ENCODE peak calls at places on chromosomes 6 and 20, in eight cellular contexts. Q, L, T, A, X, M, Z and H are unnamed samples.

GRCh38 chr6:126773122-126773805 is 345.2 kb upstream of the RSPO3 start:
- DNase-seq in Q (no peak), M (no peak), X (no peak), Z (no peak), T (no peak), A (no peak), L (no peak), H (no peak)

GRCh38 chr6:28240517-28240916 is 11.6 kb downstream of the ZKSCAN4 start:
- DNase-seq in Q (no peak), M (no peak), X (peak), T (no peak), Z (no peak), L (no peak), A (no peak), H (no peak)

GRCh38 chr6:161080263-161080970 is 88.8 kb downstream of the MAP3K4 start:
- DNase-seq in X (no peak), M (no peak), Z (no peak), L (peak), Q (no peak), T (no peak), A (no peak), H (no peak)

GRCh38 chr6:36493859-36494258 is 51.1 kb downstream of the KCTD20 start:
- DNase-seq in Z (no peak), A (no peak), X (no peak), Q (no peak), M (no peak), T (no peak), L (peak), H (no peak)

GRCh38 chr6:110537208-110538123 is 61.1 kb upstream of the SLC22A16 start:
- DNase-seq in M (no peak), L (peak), A (no peak), X (peak), Z (no peak), Q (no peak), T (peak), H (peak)

GRCh38 chr6:148441454-148441911 is 98.8 kb downstream of the SASH1 start:
- DNase-seq in L (peak), A (no peak), Z (no peak), M (no peak), X (peak), Q (no peak), T (peak), H (no peak)

GRCh38 chr20:59752101-59752586 is 147.8 kb downstream of the PHACTR3 start:
- DNase-seq in Q (peak), Z (peak), X (no peak), T (no peak), A (no peak), L (no peak), M (no peak), H (no peak)

GRCh38 chr6:146881228-146882181 is 282.7 kb downstream of the ADGB start:
- DNase-seq in T (no peak), M (no peak), Z (no peak), A (no peak), Q (no peak), L (peak), X (peak), H (no peak)

GRCh38 chr6:36958775-36959554 is 4.4 kb downstream of the PI16 start:
- DNase-seq in T (no peak), A (no peak), M (no peak), Z (no peak), X (no peak), Q (no peak), L (no peak), H (no peak)

GRCh38 chr6:41503841-41504525 is 42.2 kb upstream of the FOXP4 start:
- DNase-seq in T (no peak), M (peak), A (no peak), Q (no peak), X (peak), L (peak), Z (peak), H (no peak)

GRCh38 chr6:144266091-144266649 is 19.0 kb upstream of the UTRN start:
- DNase-seq in A (peak), M (peak), Z (no peak), L (peak), Q (peak), X (peak), T (no peak), H (peak)

GRCh38 chr6:104705095-104705707 is 154.5 kb downstream of the HACE1 start:
- DNase-seq in Q (peak), Z (peak), L (peak), X (peak), A (no peak), T (no peak), M (no peak), H (no peak)

GRCh38 chr6:21595265-21595950 is 1.9 kb downstream of the SOX4 start:
- DNase-seq in X (no peak), L (peak), Q (peak), T (no peak), Z (peak), M (peak), A (peak), H (peak)

GRCh38 chr6:5701086-5701661 is 305.6 kb downstream of the NRN1 start:
- DNase-seq in Z (no peak), M (no peak), L (no peak), X (no peak), Q (peak), T (no peak), A (no peak), H (no peak)

GRCh38 chr20:49846206-49846807 is 33.7 kb downstream of the SLC9A8 start:
- DNase-seq in Q (no peak), T (peak), X (peak), L (peak), A (peak), M (no peak), Z (peak), H (peak)

GRCh38 chr6:130632288-130632687 is 194.9 kb upstream of the SMLR1 start:
- DNase-seq in Z (no peak), X (no peak), M (no peak), L (no peak), T (no peak), A (no peak), Q (no peak), H (no peak)

GRCh38 chr20:38034108-38034649 is 633 bp downstream of the RPRD1B start:
- DNase-seq in Q (no peak), T (no peak), Z (no peak), X (no peak), M (no peak), L (no peak), A (no peak), H (peak)

DNA sequence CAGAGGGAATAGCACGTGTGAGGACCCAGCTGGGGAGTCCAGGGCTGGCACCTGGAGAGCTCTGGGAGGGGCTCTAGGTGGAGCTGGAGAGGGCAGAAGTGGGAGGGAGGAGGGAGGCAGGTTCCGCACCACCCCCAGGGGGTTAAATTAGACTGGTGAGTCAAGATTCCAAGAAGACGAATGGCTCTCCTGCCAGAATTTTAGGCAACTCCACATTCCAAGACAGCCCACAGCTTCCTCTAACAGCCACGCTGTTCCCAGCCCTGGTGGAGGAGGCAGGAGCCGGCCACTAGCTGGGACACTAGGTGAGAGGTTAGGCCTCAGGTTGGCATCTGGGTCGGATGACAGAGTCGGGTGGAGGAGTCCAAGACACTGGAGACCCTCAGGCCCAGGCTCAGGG is 60.2 kb downstream of the TFAP2C start:
- DNase-seq in M (peak), X (no peak), A (no peak), Q (no peak), Z (no peak), T (peak), L (peak), H (no peak)
- TF ChIP-seq CTCF in M (no peak), X (no peak), A (no peak), Q (no peak), Z (no peak), T (no peak), L (no peak), H (no peak)

DNA sequence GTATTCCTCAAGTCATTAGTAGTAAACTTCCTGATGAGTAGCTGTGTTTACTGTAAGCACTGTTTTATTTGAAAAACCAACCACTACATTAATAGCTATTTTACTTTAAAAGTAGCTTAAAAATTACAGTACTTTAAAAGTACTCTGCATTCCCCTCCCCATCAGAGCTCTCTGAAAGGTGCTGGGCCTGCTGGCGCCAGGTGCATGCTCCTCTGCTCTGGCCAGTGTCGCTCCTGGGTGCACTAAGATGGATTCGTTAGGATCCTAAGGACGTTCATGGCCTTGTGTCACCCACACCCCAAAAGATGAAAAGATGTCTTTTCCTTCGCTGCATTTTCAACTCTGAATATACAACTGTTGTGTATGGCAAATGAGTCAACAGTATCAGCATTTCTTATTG is 43.9 kb upstream of the KIF25 start:
- DNase-seq in M (no peak), Z (no peak), A (no peak), T (no peak), Q (no peak), L (no peak), X (no peak), H (no peak)
- TF ChIP-seq CTCF in M (no peak), Z (no peak), A (no peak), T (no peak), Q (no peak), L (no peak), X (no peak), H (no peak)

DNA sequence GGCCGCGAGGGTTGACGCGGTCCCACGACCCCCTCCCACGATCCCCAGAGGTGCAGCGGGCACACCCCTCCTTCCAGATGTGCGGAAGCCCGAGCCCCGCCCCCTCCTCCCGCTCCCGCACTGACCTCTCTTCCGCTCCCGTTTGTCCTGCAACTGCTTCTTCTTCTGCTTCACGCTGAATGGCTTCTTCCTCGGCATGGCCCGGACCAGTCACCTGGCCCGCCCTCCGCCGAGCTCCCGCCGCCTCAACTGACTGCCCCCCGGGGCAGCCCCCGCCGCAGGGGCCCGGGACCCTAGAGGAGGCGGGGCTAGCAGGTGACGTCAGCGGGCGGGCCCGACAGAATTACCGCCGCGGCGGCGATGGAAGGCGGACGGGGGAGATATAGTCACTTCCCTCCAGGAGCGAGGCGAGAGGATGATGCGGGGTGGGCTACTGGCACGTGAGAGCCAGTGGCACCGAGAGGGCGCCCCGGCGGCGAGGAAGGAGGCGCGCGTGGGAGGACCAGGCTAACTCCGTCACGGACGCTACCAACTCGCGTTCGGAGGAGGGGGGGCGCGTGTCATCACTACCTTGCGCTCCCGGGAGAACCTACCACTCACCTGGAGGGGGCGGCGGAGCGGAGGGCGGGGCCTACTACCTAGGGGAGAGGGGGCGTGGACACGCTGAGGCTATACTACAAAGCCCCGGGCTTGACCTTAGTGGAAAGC is at the start of gene GNL1:
- DNase-seq in T (peak), X (peak), A (peak), M (peak), Q (peak), Z (peak), L (peak), H (peak)
- TF ChIP-seq CTCF in T (peak), X (no peak), A (no peak), M (peak), Q (no peak), Z (no peak), L (peak), H (no peak)

DNA sequence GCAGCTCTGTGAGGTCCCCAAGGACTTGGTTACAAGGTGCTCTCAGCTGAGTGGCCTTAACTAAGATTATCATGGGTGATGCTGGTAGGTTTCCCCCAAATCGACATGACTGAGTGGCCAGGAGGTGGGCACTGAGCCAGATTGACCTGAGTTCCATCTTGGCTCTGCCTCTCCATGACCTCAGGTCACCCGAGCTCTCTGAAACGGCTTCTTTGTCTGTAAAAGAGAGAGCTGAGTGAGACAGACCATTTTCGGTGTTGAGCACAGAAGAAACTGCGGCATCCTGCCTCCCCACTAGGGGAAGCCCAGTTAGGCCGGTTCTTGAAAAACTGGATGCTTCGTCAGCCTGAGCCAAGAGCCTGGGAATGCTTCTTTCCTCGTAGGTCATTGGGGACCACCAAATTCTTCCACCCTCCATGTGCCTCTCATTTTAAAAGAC is 14.1 kb upstream of the STX16 start:
- DNase-seq in Q (no peak), X (no peak), Z (no peak), L (no peak), M (peak), T (no peak), A (no peak), H (no peak)
- TF ChIP-seq CTCF in Q (no peak), X (peak), Z (peak), L (peak), M (no peak), T (peak), A (no peak), H (peak)

GRCh38 chr20:57267158-57267821 is 849 bp upstream of the BMP7 start:
- DNase-seq in Z (no peak), T (no peak), L (no peak), Q (no peak), A (no peak), X (no peak), M (no peak), H (no peak)

GRCh38 chr20:57272883-57273282 is 6.4 kb upstream of the BMP7 start:
- DNase-seq in X (no peak), T (no peak), L (no peak), Q (no peak), Z (no peak), A (no peak), M (no peak), H (no peak)

GRCh38 chr20:57269148-57269984 is 2.9 kb upstream of the BMP7 start:
- DNase-seq in T (no peak), Q (no peak), X (no peak), M (no peak), Z (no peak), L (no peak), A (no peak), H (no peak)

GRCh38 chr20:57268399-57269076 is 2.1 kb upstream of the BMP7 start:
- DNase-seq in L (no peak), Q (no peak), Z (no peak), M (no peak), X (no peak), T (no peak), A (no peak), H (no peak)

DNA sequence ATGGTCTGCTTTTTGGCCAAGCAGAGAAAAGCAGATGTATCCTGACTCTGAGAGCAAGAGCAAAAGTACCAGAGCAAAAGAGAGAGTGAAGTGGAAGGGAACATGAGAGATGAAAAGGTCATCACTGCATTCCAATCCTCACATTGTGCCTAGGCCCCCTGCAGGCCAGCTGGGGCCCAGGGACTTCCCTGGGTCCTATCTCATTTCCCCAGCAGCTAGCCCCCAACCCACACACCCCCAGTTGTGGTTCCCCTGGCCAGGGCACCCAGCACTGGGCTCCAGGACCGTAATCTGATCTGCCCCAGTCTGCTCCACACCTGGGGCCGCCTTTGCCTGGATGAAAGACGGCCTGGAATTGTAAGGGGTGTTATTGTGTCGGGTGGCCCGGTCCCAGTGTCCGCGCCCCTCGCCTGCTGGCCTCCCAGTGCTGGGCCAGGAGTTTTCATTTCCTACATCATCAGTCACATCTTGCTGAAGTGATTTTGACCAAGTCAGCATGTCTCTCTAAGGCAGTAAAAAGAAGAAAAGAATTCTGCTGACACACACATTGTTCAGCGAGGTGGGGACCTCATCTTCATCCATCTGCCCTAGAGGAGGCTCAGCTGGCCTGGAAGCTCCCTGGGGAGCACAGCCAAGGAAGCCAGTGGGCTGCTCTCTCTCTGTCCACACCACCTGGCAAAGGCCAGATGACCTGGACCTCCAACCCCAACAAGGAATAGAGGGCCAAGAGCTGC is 3.9 kb upstream of the BMP7 start:
- DNase-seq in X (no peak), A (no peak), T (no peak), Z (no peak), L (no peak), Q (no peak), M (no peak), H (no peak)
- TF ChIP-seq CTCF in X (no peak), A (no peak), T (no peak), Z (no peak), L (no peak), Q (no peak), M (no peak), H (no peak)

GRCh38 chr20:6169251-6169650 is 46.4 kb upstream of the FERMT1 start:
- DNase-seq in A (no peak), M (no peak), T (peak), Q (no peak), L (peak), X (peak), Z (no peak), H (no peak)
- TF ChIP-seq CTCF in A (no peak), M (no peak), T (no peak), Q (no peak), L (peak), X (peak), Z (no peak), H (no peak)

DNA sequence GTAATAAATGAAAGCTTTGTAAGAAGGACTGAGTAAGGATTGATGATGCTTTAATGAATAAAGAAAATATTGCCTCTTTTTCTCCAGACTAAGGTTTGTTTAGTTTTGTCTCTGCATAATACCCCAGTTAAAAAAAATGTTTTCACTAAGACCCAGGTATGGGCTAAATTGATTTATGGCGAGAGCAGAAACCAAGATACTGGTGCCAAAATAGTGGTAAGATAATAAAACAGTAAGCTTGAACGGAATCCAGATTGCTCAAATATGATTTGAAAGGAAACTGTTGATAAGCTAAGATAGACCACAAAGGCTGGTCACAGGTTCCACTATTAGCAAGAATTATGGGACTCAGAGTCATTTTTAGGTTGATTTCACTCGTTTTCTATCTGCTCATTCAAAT is 831.2 kb downstream of the EPHA7 start:
- DNase-seq in T (no peak), Q (no peak), L (no peak), X (no peak), Z (no peak), A (no peak), M (no peak), H (no peak)
- TF ChIP-seq CTCF in T (no peak), Q (no peak), L (no peak), X (no peak), Z (no peak), A (no peak), M (no peak), H (no peak)

GRCh38 chr20:63015147-63015664 is 8.4 kb upstream of the BHLHE23 start:
- DNase-seq in T (no peak), A (no peak), Q (no peak), L (no peak), M (no peak), Z (no peak), X (no peak), H (no peak)
- TF ChIP-seq CTCF in T (no peak), A (no peak), Q (no peak), L (no peak), M (no peak), Z (no peak), X (no peak), H (no peak)